ENCODE peak calls at places on chromosomes 4 and X, in five cellular contexts. R is Karpas-422, J is HepG2, H is IMR-90, X is mesenchymal stem cell. K is an unnamed sample. For H3K4me1, the result is how much of the 10 kb centered on the place peaks cover.

GRCh38 chr4:28313729-28314713 is 1453.4 kb downstream of the STIM2 start:
- DNase-seq in R (no peak), J (no peak), H (no peak), X (no peak), K (peak)

GRCh38 chr4:184368290-184368689 is 106.1 kb downstream of the IRF2 start:
- DNase-seq in R (no peak), J (no peak), H (no peak), X (no peak), K (no peak)

GRCh38 chr4:23135792-23136645 is 443.3 kb downstream of the GBA3 start:
- DNase-seq in R (peak), J (peak), H (peak), X (peak), K (peak)

GRCh38 chrX:21741869-21742701 is 15.8 kb downstream of the SMPX start:
- DNase-seq in R (no peak), J (no peak), H (no peak), X (no peak), K (no peak)

GRCh38 chr4:100348472-100348871 is 158.2 kb upstream of the DDIT4L start:
- DNase-seq in R (no peak), J (peak), H (peak), X (peak), K (peak)

GRCh38 chr4:4480685-4481393 is 61.0 kb downstream of the STX18 start:
- DNase-seq in R (no peak), J (no peak), H (peak), X (peak), K (no peak)

GRCh38 chrX:131544218-131544617 is 344 bp downstream of the OR13H1 start:
- DNase-seq in R (peak), J (no peak), H (no peak), X (no peak), K (no peak)

GRCh38 chrX:136839196-136839595 is 41.3 kb downstream of the RBMX start:
- DNase-seq in R (no peak), J (no peak), H (peak), X (no peak), K (no peak)

GRCh38 chr4:53601251-53601764 is 10.0 kb upstream of the LNX1 start:
- DNase-seq in R (peak), J (peak), H (no peak), X (no peak), K (no peak)

GRCh38 chrX:96834137-96834536 is 49.6 kb upstream of the RPA4 start:
- DNase-seq in R (no peak), J (no peak), H (no peak), X (no peak), K (no peak)

GRCh38 chr4:53432528-53433424 is 55.3 kb downstream of the FIP1L1 start:
- DNase-seq in R (no peak), J (no peak), H (no peak), X (no peak), K (no peak)

GRCh38 chrX:150569155-150569477 is 695 bp downstream of the MTM1 start:
- DNase-seq in R (peak), J (no peak), H (peak), X (no peak), K (peak)

GRCh38 chrX:82134378-82134777 is 932.5 kb downstream of the SH3BGRL start:
- DNase-seq in R (no peak), J (no peak), H (no peak), X (no peak), K (no peak)

GRCh38 chr4:40682298-40683101 is 52.8 kb upstream of the RBM47 start:
- DNase-seq in R (no peak), J (no peak), H (no peak), X (no peak), K (no peak)

GRCh38 chrX:40867352-40867751 is 132.0 kb upstream of the MED14 start:
- DNase-seq in R (no peak), J (peak), H (peak), X (peak), K (peak)

GRCh38 chr4:167290684-167291083 is 56.4 kb upstream of the SPOCK3 start:
- DNase-seq in R (no peak), J (no peak), H (no peak), X (peak), K (peak)

GRCh38 chrX:50114113-50114512 is 86.7 kb downstream of the AKAP4 start:
- DNase-seq in R (no peak), J (peak), H (no peak), X (no peak), K (no peak)

GRCh38 chr4:58760737-58761136 is 1650.6 kb upstream of the IGFBP7 start:
- DNase-seq in R (no peak), J (no peak), H (no peak), X (no peak), K (no peak)

GRCh38 chr4:122602277-122603142 is 18.4 kb downstream of the IL21 start:
- DNase-seq in R (peak), J (peak), H (peak), X (peak), K (peak)

GRCh38 chrX:146614693-146615524 is 194.7 kb upstream of the CXorf51B start:
- DNase-seq in R (no peak), J (no peak), H (no peak), X (no peak), K (no peak)

GRCh38 chr4:114599231-114600065 is 841 bp downstream of the UGT8 start:
- DNase-seq in R (no peak), J (no peak), H (no peak), X (peak), K (peak)

GRCh38 chrX:33987458-33987857 is 144.7 kb downstream of the FAM47A start:
- DNase-seq in R (no peak), J (no peak), H (no peak), X (no peak), K (no peak)

GRCh38 chrX:77415161-77415560 is 32.0 kb upstream of the FGF16 start:
- DNase-seq in R (peak), J (no peak), H (no peak), X (no peak), K (no peak)

GRCh38 chr4:124710911-124711310 is 1.6 kb downstream of the ANKRD50 start:
- DNase-seq in R (no peak), J (no peak), H (no peak), X (peak), K (peak)

GRCh38 chr4:149884046-149884445 is 68.4 kb upstream of the IQCM start:
- DNase-seq in R (no peak), J (no peak), H (no peak), X (no peak), K (no peak)

GRCh38 chr4:74768857-74769525 is 25.3 kb downstream of the BTC start:
- DNase-seq in R (peak), J (peak), H (peak), X (peak), K (peak)

GRCh38 chr4:126899382-126899801 is 733.4 kb upstream of the INTU start:
- DNase-seq in R (no peak), J (no peak), H (peak), X (peak), K (peak)

GRCh38 chr4:82402196-82402775 is 28.0 kb downstream of the HNRNPDL start:
- DNase-seq in R (no peak), J (no peak), H (no peak), X (no peak), K (no peak)

GRCh38 chr4:158003212-158003611 is 169.6 kb downstream of the GASK1B start:
- DNase-seq in R (no peak), J (no peak), H (peak), X (no peak), K (peak)
- H3K4me1 ChIP-seq in R (under half), J (under half), H (under half), X (under half), K (under half)

DNA sequence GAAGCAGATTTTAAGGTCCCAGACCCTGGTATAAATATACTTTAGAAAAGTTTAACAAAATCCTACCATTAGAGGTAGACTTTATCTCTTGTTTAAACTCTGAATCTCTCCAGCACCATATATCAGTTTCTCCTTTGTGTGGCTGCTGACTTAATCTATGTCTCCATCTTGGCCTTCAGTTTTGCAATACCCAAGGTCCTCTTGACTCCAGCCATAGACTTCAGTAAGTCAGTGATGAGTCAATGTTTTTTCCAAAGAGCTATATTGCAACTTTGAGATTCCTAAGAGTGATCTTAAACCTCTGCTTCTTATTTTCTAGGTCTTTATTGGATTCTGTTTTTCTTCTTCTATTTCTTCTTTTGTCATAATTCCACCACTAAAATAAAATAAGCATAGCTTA is 50.8 kb upstream of the ADGRL3 start:
- DNase-seq in R (no peak), J (no peak), H (peak), X (peak), K (peak)
- H2AFZ ChIP-seq in R (no peak), J (no peak), H (no peak), X (no peak), K (no peak)

GRCh38 chr4:2284934-2285664 is 23.2 kb upstream of the MXD4 start:
- DNase-seq in R (no peak), J (no peak), H (peak), X (peak), K (peak)
- H3K4me1 ChIP-seq in R (under half), J (under half), H (under half), X (under half), K (under half)

GRCh38 chr4:3369781-3370660 is 71.7 kb upstream of the HGFAC start:
- DNase-seq in R (no peak), J (no peak), H (peak), X (peak), K (peak)
- H2AFZ ChIP-seq in R (no peak), J (no peak), H (peak), X (no peak), K (peak)